ENCODE peak calls at places on chromosomes 7 and 10, in nine cellular contexts. L is lower lobe of right lung, T is heart left ventricle, H is AG04450, B is AG09319, M is AG10803, R is tibial artery, W is OCI-LY7, Q is fibroblast of lung. U is an unnamed sample.

GRCh38 chr10:63588436-63589180 is 67.4 kb downstream of the REEP3 start:
- DNase-seq in Q (peak), B (no peak), L (no peak), W (no peak), R (no peak), T (no peak), M (no peak), H (no peak), U (no peak)

GRCh38 chr10:108424656-108425055 is 1260.2 kb upstream of the SORCS1 start:
- DNase-seq in B (no peak), Q (peak), H (peak), W (no peak), R (no peak), T (no peak), M (peak), L (no peak), U (no peak)

GRCh38 chr10:56212951-56213350 is 148.1 kb downstream of the ZWINT start:
- DNase-seq in Q (no peak), B (no peak), M (no peak), H (no peak), W (no peak), T (no peak), L (peak), R (no peak), U (no peak)

GRCh38 chr7:38773430-38773829 is 135.6 kb downstream of the VPS41 start:
- DNase-seq in W (no peak), L (no peak), Q (no peak), M (peak), B (no peak), R (no peak), T (no peak), H (no peak), U (no peak)

GRCh38 chr7:28955723-28956607 is 2.2 kb downstream of the TRIL start:
- DNase-seq in B (no peak), R (peak), T (peak), Q (peak), M (no peak), W (no peak), L (peak), H (no peak), U (peak)

GRCh38 chr10:117970962-117971361 is 75.8 kb downstream of the RAB11FIP2 start:
- DNase-seq in R (no peak), W (no peak), B (no peak), Q (no peak), M (no peak), L (no peak), H (no peak), T (no peak), U (no peak)

GRCh38 chr10:63256047-63256773 is 123.1 kb downstream of the NRBF2 start:
- DNase-seq in H (no peak), R (no peak), B (no peak), M (peak), T (no peak), Q (peak), L (no peak), W (peak), U (no peak)

GRCh38 chr10:131570716-131571307 is 259.3 kb upstream of the TCERG1L start:
- DNase-seq in B (no peak), M (no peak), T (no peak), W (no peak), Q (no peak), H (no peak), R (no peak), L (no peak), U (no peak)

GRCh38 chr7:93055543-93056107 is 62.2 kb downstream of the SAMD9 start:
- DNase-seq in B (no peak), Q (peak), W (peak), H (no peak), R (no peak), M (peak), T (no peak), L (no peak), U (peak)

GRCh38 chr10:69319911-69320316 is 41.6 kb downstream of the HK1 start:
- DNase-seq in Q (no peak), M (no peak), R (no peak), T (no peak), B (no peak), W (no peak), L (no peak), H (no peak), U (no peak)

GRCh38 chr10:6667679-6668270 is 87.7 kb upstream of the PRKCQ start:
- DNase-seq in R (no peak), B (peak), H (no peak), M (peak), L (no peak), W (peak), Q (peak), T (no peak), U (no peak)

GRCh38 chr7:12801107-12801506 is 113.7 kb downstream of the ARL4A start:
- DNase-seq in H (no peak), L (no peak), W (no peak), R (no peak), Q (no peak), T (no peak), M (no peak), B (no peak), U (no peak)

GRCh38 chr7:81268551-81268950 is 349.7 kb upstream of the SEMA3C start:
- DNase-seq in L (no peak), R (no peak), B (no peak), T (no peak), M (peak), W (no peak), Q (peak), H (no peak), U (no peak)

GRCh38 chr10:59807629-59808620 is 54.7 kb upstream of the MRLN start:
- DNase-seq in M (no peak), B (no peak), R (peak), W (no peak), H (no peak), Q (no peak), L (peak), T (peak), U (no peak)

GRCh38 chr7:17660116-17660515 is 280.2 kb downstream of the SNX13 start:
- DNase-seq in B (no peak), Q (peak), L (no peak), W (no peak), H (peak), R (no peak), T (no peak), M (peak), U (no peak)

GRCh38 chr7:3200504-3200903 is 100.5 kb upstream of the SDK1 start:
- DNase-seq in H (no peak), R (no peak), B (no peak), T (no peak), Q (peak), M (no peak), L (no peak), W (peak), U (peak)

GRCh38 chr10:71255817-71256660 is 43.7 kb downstream of the UNC5B start:
- DNase-seq in B (peak), T (peak), L (no peak), M (peak), Q (peak), W (no peak), R (peak), H (peak), U (no peak)

GRCh38 chr10:71596759-71597158 is 122.8 kb downstream of the C10orf105 start:
- DNase-seq in R (no peak), B (no peak), T (no peak), Q (no peak), H (no peak), L (no peak), W (no peak), M (no peak), U (no peak)

GRCh38 chr10:75187961-75188426 is 22.6 kb upstream of the VDAC2 start:
- DNase-seq in Q (peak), L (no peak), B (no peak), R (no peak), H (no peak), M (peak), T (peak), W (peak), U (peak)

GRCh38 chr7:38367301-38367700 is 93.9 kb upstream of the TARP start:
- DNase-seq in T (no peak), W (peak), R (no peak), H (no peak), L (no peak), M (no peak), Q (no peak), B (no peak), U (no peak)

GRCh38 chr10:29105516-29106215 is 183.2 kb upstream of the LYZL1 start:
- DNase-seq in M (peak), B (peak), T (no peak), W (no peak), R (no peak), Q (peak), L (no peak), H (peak), U (no peak)

GRCh38 chr7:87564290-87564963 is 36.3 kb downstream of the ABCB1 start:
- DNase-seq in W (peak), H (no peak), T (no peak), Q (no peak), L (no peak), B (no peak), M (no peak), R (no peak), U (peak)

GRCh38 chr7:122305475-122306319 is 1.1 kb upstream of the FEZF1 start:
- DNase-seq in R (no peak), L (no peak), M (no peak), H (no peak), T (no peak), B (no peak), W (no peak), Q (no peak), U (no peak)

GRCh38 chr7:157006205-157006747 is 4.2 kb downstream of the MNX1 start:
- DNase-seq in Q (no peak), M (no peak), R (no peak), H (no peak), B (no peak), L (no peak), T (no peak), W (no peak), U (peak)

GRCh38 chr7:69429817-69430501 is 168.3 kb upstream of the AUTS2 start:
- DNase-seq in L (peak), T (peak), H (no peak), M (peak), B (no peak), W (no peak), R (peak), Q (peak), U (no peak)

GRCh38 chr7:41825927-41826480 is 123.1 kb upstream of the INHBA start:
- DNase-seq in T (no peak), L (no peak), Q (no peak), W (no peak), B (no peak), M (peak), R (no peak), H (no peak), U (no peak)

GRCh38 chr10:34102237-34102673 is 712.8 kb downstream of the PARD3 start:
- DNase-seq in B (no peak), H (no peak), L (no peak), R (peak), M (peak), T (peak), Q (peak), W (no peak), U (no peak)

GRCh38 chr7:156160811-156161210 is 348.5 kb upstream of the SHH start:
- DNase-seq in L (no peak), H (no peak), M (no peak), Q (no peak), B (no peak), T (no peak), R (no peak), W (no peak), U (no peak)

GRCh38 chr10:80500572-80501380 is 36.9 kb upstream of the SH2D4B start:
- DNase-seq in W (no peak), Q (no peak), B (no peak), M (no peak), H (no peak), T (peak), R (peak), L (no peak), U (peak)

GRCh38 chr7:32381024-32381601 is 109.1 kb downstream of the LSM5 start:
- DNase-seq in Q (no peak), W (no peak), H (no peak), L (no peak), R (no peak), T (no peak), B (no peak), M (no peak), U (no peak)

GRCh38 chr10:78575400-78575799 is 493.4 kb upstream of the ZMIZ1 start:
- DNase-seq in T (no peak), W (no peak), R (no peak), B (no peak), M (no peak), H (no peak), Q (no peak), L (no peak), U (no peak)

GRCh38 chr7:144489504-144489903 is 86.0 kb upstream of the NOBOX start:
- DNase-seq in R (no peak), B (no peak), L (no peak), Q (no peak), H (no peak), W (no peak), M (no peak), T (no peak), U (no peak)

GRCh38 chr7:7618410-7618809 is 22.1 kb upstream of the UMAD1 start:
- DNase-seq in Q (no peak), L (no peak), H (no peak), M (no peak), W (no peak), B (no peak), T (no peak), R (no peak), U (no peak)

GRCh38 chr7:7620224-7620623 is 20.3 kb upstream of the UMAD1 start:
- DNase-seq in M (no peak), R (no peak), B (no peak), L (no peak), H (no peak), T (no peak), Q (no peak), W (no peak), U (no peak)

GRCh38 chr7:7620644-7621210 is 19.8 kb upstream of the UMAD1 start:
- DNase-seq in H (no peak), L (no peak), M (no peak), Q (no peak), R (no peak), T (no peak), B (no peak), W (no peak), U (no peak)

GRCh38 chr7:7614066-7614738 is 26.4 kb upstream of the UMAD1 start:
- DNase-seq in M (no peak), W (no peak), L (no peak), Q (no peak), B (no peak), T (no peak), H (no peak), R (no peak), U (no peak)

GRCh38 chr7:7617550-7617949 is 23.0 kb upstream of the UMAD1 start:
- DNase-seq in T (no peak), R (no peak), H (no peak), L (no peak), M (no peak), B (no peak), W (no peak), Q (no peak), U (no peak)
- TF ChIP-seq CTCF in T (no peak), R (no peak), H (no peak), L (no peak), M (no peak), B (no peak), W (no peak), Q (no peak), U (no peak)

GRCh38 chr10:101767966-101768790 is 7.7 kb downstream of the FGF8 start:
- DNase-seq in Q (no peak), L (no peak), W (no peak), H (no peak), M (no peak), B (no peak), T (no peak), R (no peak), U (no peak)

GRCh38 chr10:101768791-101769170 is 7.1 kb downstream of the FGF8 start:
- DNase-seq in M (no peak), H (no peak), T (no peak), R (no peak), B (no peak), W (no peak), Q (no peak), L (no peak), U (no peak)

GRCh38 chr10:101766753-101767599 is 8.9 kb downstream of the FGF8 start:
- DNase-seq in M (no peak), L (no peak), B (no peak), W (no peak), Q (no peak), H (no peak), T (no peak), R (no peak), U (no peak)

GRCh38 chr10:101767600-101767945 is 8.3 kb downstream of the FGF8 start:
- DNase-seq in L (no peak), B (no peak), R (no peak), W (no peak), T (no peak), M (no peak), H (no peak), Q (no peak), U (no peak)

DNA sequence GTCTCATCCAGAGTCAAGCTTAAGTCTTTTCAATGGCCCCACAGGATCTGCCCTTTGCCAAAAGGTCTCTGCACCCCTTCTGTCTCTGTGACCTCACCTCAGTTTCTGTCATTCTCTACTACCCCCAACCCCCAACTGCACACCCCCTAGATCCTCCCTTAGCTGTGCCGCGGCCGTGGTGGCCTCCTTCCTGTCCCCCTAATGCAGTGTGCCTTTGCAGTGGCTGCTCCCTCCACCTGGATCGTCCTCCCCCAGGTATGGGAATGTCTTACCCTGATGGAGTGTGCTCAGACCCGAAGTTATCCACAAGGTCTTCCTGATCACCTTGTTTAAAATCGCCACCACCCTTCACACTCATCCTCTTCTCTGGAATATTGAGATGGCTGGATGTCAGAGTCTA is 9.6 kb downstream of the FGF8 start:
- DNase-seq in R (no peak), W (no peak), T (no peak), M (no peak), B (no peak), H (no peak), Q (no peak), L (no peak), U (no peak)
- TF ChIP-seq CTCF in R (no peak), W (no peak), T (no peak), M (no peak), B (no peak), H (no peak), Q (no peak), L (no peak), U (no peak)

DNA sequence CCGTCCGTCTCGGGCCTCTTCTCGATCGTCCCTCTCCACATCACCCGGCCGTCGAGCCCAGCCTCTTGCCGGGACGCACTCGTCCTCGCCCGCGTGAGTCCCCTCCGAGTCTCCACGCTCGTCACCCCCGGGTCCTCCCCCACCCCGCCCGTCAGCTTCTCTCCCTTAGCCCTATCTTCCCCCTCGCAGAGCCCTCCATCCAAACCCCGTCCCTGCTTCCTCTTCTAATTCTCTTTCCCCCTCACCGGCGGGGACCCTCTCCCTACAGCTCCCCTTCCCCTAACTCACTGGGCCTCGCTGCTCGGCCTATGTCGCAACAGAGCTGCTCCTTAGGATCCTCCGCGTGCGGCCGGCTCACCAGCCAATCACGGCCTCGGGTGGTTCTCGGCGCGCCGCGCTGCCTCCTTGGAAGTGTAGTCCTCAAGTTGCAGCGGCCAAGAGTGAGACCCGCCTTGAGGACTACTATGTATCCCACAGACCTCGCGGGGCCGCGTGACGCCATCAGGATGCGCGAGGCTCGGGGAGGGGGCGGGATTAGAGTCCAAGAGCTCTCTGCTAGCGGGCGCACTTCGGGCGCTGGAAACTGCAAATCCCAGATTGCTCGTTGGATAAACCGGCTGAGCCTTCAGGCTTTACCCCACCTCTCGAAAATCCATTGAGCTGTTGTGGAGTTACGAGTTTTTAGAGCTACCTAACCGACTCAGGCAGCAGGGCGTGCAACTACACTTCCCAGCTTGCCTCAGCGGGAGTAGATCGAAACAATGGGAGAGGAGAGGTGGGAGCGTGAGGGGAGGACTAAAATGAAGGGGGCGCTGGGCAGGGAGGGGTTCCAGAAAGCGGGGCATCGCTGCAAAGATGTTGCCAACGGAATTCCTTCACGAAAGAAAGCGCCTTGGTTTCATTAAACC is at the start of gene ABCF2:
- DNase-seq in T (peak), R (peak), L (peak), B (peak), Q (peak), H (peak), W (peak), M (peak), U (peak)
- TF ChIP-seq CTCF in T (no peak), R (no peak), L (no peak), B (no peak), Q (peak), H (no peak), W (peak), M (no peak), U (no peak)

GRCh38 chr7:11430112-11430511 is 401.9 kb downstream of the THSD7A start:
- DNase-seq in R (no peak), B (no peak), T (no peak), Q (no peak), W (no peak), M (no peak), L (no peak), H (no peak), U (no peak)

GRCh38 chr7:11428877-11429617 is 403.0 kb downstream of the THSD7A start:
- DNase-seq in B (no peak), Q (no peak), R (no peak), L (no peak), M (no peak), W (no peak), T (no peak), H (no peak), U (no peak)

GRCh38 chr7:11424006-11424405 is 408.0 kb downstream of the THSD7A start:
- DNase-seq in W (no peak), H (no peak), R (no peak), T (no peak), M (no peak), B (no peak), L (no peak), Q (no peak), U (no peak)

DNA sequence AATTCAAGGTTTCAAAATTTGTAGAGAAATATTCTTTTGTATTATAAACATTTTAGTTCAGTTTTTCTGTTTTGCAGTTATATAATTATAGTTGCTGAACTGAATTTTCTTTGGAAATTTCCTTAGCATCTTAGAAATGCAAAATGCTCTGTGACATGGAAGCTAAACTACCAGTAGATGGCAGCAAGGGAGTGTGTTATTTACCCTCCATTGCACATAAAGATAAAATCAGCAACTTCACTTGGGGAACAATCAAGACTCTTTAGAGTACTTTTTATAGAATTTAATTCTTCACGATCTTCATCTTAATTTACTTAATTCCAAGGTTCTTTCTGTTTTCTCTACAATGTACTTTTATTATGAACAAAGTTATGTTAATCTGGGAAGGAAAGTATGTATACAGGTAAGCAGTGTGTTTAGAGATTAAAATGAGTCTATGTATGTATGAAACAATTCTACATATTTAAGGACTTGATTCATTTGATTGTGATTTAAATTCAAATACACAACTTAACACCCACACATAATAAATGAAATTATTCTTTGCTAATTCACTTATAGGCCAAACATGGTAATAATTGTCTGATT is 404.2 kb downstream of the THSD7A start:
- DNase-seq in H (peak), W (peak), T (no peak), Q (peak), R (no peak), M (peak), L (no peak), B (peak), U (peak)
- TF ChIP-seq CTCF in H (peak), W (peak), T (peak), Q (peak), R (peak), M (peak), L (peak), B (peak), U (peak)